ENCODE peak calls at places on chromosomes 13 and 19, in seven cellular contexts. G is fibroblast of lung, S is kidney epithelial cell, I is GM12864, Q is WERI-Rb-1, Y is astrocyte of the spinal cord, O is GM06990. M is an unnamed sample.

GRCh38 chr13:40596484-40596883 is 70.0 kb downstream of the FOXO1 start:
- DNase-seq in O (no peak), I (no peak), Q (no peak), S (no peak), Y (no peak), G (no peak), M (no peak)

GRCh38 chr13:64371045-64371444 is 2859.1 kb downstream of the PCDH9 start:
- DNase-seq in Q (no peak), O (no peak), G (peak; percentile 51), I (no peak), Y (peak; percentile 3), S (peak; percentile 42), M (no peak)

GRCh38 chr13:85009447-85009846 is 789.8 kb downstream of the SLITRK6 start:
- DNase-seq in I (no peak), S (no peak), G (no peak), Q (no peak), O (no peak), Y (no peak), M (no peak)

GRCh38 chr13:110319774-110320509 is 12.9 kb downstream of the COL4A2 start:
- DNase-seq in Y (peak; percentile 87), O (no peak), Q (no peak), S (no peak), I (no peak), G (peak; percentile 95), M (peak; percentile 78)

GRCh38 chr19:33752018-33752790 is 44.5 kb upstream of the KCTD15 start:
- DNase-seq in O (no peak), Y (no peak), I (no peak), S (no peak), Q (peak; percentile 48), G (no peak), M (no peak)

GRCh38 chr13:22468055-22468454 is 712.7 kb upstream of the SGCG start:
- DNase-seq in I (no peak), O (no peak), S (no peak), Y (no peak), Q (no peak), G (no peak), M (no peak)

GRCh38 chr13:99565478-99566124 is 64.3 kb downstream of the TM9SF2 start:
- DNase-seq in S (no peak), G (peak; percentile 5), Y (peak; percentile 22), I (no peak), Q (no peak), O (no peak), M (no peak)

GRCh38 chr19:19098084-19098702 is 34.4 kb downstream of the SLC25A42 start:
- DNase-seq in G (no peak), Y (no peak), S (no peak), Q (no peak), O (no peak), I (no peak), M (no peak)

GRCh38 chr19:13428352-13428751 is 77.9 kb downstream of the CACNA1A start:
- DNase-seq in O (no peak), I (no peak), Q (no peak), S (no peak), G (peak; percentile 18), Y (no peak), M (peak; percentile 40)

GRCh38 chr13:110643324-110643723 is 28.0 kb downstream of the NAXD start:
- DNase-seq in I (no peak), G (no peak), S (no peak), O (no peak), Q (no peak), Y (no peak), M (no peak)

GRCh38 chr19:48837081-48837524 is 812 bp upstream of the HSD17B14 start:
- DNase-seq in Y (peak; percentile 83), I (peak; percentile 74), S (no peak), G (peak; percentile 88), Q (peak; percentile 87), O (peak; percentile 80), M (peak; percentile 83)

GRCh38 chr19:34276614-34277013 is 22.3 kb downstream of the GARRE1 start:
- DNase-seq in Q (no peak), I (no peak), Y (no peak), G (no peak), S (no peak), O (no peak), M (no peak)

GRCh38 chr19:35797663-35798062 is 15.0 kb downstream of the PRODH2 start:
- DNase-seq in Q (no peak), I (no peak), O (no peak), S (no peak), G (no peak), Y (no peak), M (no peak)

GRCh38 chr19:55973982-55974381 is 12.6 kb upstream of the NLRP5 start:
- DNase-seq in G (no peak), Y (no peak), Q (no peak), O (no peak), S (no peak), I (no peak), M (no peak)
- TF ChIP-seq CTCF in G (no peak), Y (no peak), Q (no peak), O (no peak), S (no peak), I (no peak), M (no peak)

DNA sequence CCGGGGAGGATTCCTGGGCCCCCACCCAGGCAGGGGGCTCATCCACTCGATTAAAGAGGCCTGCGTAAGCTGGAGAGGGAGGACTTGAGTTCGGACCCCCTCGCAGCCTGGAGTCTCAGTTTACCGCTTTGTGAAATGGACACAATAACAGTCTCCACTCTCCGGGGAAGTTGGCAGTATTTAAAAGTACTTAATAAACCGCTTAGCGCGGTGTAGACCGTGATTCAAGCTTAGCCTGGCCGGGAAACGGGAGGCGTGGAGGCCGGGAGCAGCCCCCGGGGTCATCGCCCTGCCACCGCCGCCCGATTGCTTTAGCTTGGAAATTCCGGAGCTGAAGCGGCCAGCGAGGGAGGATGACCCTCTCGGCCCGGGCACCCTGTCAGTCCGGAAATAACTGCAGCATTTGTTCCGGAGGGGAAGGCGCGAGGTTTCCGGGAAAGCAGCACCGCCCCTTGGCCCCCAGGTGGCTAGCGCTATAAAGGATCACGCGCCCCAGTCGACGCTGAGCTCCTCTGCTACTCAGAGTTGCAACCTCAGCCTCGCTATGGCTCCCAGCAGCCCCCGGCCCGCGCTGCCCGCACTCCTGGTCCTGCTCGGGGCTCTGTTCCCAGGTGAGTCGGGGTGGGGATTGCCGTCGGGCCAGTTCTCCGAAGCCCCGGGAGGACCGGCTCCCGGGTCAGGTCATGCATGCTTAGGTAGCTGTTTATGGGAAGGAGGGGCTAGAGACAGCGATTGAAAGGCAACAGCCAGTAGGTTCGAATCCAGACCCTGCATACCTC is at the start of gene ICAM1:
- DNase-seq in G (peak; percentile 62), S (no peak), Q (peak; percentile 43), I (peak; percentile 67), Y (peak; percentile 25), O (peak; percentile 88), M (peak; percentile 35)
- H3K4me3 ChIP-seq in G (peak within 1 kb of the TSS; percentile 61), S (peak within 1 kb of the TSS; percentile 43), Q (peak within 1 kb of the TSS; percentile 48), I (peak within 1 kb of the TSS; percentile 78), Y (peak within 1 kb of the TSS; percentile 21), O (peak within 1 kb of the TSS; percentile 93), M (peak within 1 kb of the TSS; percentile 29)

GRCh38 chr19:50983625-50984292 is at the start of gene KLK7:
- DNase-seq in G (no peak), I (no peak), S (no peak), O (no peak), Y (no peak), Q (no peak), M (no peak)
- TF ChIP-seq CTCF in G (no peak), I (no peak), S (no peak), O (no peak), Y (no peak), Q (no peak), M (no peak)

DNA sequence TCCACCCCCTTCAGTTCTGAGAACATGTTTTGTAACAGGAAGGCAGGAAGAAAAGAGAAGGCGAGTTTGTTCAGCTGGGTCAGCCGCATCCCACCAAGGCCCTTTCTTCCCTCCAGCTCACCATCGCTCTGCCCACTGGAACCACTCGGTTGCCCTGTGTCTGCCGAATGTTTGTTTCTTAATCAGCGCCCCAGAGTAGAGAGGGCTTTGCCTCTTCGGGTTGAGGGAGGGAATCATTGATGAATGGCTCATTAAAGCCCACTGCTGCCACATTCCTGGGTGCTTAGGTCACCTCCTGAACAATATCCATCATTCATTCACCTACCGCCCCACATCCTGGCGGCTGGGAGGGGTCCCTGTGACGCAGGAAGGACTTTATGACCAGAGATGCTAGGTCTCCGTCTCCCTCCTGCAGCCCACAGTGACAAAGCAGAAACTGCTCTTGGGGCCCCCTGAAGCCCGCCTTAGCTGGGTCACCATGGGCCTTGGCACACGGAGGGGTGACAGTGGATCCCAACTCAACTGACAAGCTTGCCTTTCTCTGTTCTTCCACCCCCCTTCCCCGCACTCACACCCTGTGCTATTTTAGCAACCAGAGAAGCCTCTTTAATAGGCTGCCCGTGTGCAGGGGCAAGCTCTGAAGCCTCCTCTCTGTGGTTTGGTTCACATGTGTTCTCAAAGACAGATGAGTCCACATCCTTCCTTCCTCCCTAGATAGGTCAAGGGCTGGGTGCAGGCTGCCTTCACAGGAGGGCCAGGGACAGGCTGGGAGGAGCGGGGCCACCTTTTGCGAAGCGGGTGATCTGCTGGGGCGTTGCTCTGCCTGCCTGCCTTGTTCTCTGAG is 46.2 kb downstream of the ACTN4 start:
- DNase-seq in Y (peak; percentile 88), O (no peak), Q (no peak), S (peak; percentile 95), I (peak; percentile 54), G (peak; percentile 93), M (peak; percentile 73)
- H3K4me3 ChIP-seq in Y (no peak overlapping the region), O (no peak overlapping the region), Q (no peak overlapping the region), S (no peak overlapping the region), I (no peak overlapping the region), G (no peak overlapping the region), M (no peak overlapping the region)

DNA sequence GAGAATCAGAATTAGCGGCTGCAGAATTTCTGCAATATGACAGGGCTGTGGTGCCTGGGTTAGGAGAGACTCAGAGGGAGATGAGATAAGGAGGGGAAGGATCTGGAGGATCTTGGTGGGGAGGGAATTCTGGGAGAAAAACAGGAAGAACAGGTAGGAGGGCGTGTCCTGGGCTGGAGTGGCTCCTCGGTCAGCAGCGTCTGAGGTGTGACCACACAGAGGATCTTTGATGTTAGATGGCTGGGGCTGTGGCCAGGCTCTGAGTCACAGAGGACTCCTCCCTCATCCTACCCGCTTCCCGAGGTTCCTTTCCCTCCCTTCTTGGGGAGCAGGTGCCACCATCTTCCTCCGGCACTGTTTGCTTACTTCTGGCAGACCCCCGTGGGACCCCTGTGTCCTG is 6.4 kb upstream of the KLK6 start:
- DNase-seq in O (no peak), S (no peak), Q (no peak), I (no peak), G (no peak), Y (no peak), M (no peak)
- TF ChIP-seq CTCF in O (no peak), S (no peak), Q (no peak), I (no peak), G (no peak), Y (no peak), M (no peak)

DNA sequence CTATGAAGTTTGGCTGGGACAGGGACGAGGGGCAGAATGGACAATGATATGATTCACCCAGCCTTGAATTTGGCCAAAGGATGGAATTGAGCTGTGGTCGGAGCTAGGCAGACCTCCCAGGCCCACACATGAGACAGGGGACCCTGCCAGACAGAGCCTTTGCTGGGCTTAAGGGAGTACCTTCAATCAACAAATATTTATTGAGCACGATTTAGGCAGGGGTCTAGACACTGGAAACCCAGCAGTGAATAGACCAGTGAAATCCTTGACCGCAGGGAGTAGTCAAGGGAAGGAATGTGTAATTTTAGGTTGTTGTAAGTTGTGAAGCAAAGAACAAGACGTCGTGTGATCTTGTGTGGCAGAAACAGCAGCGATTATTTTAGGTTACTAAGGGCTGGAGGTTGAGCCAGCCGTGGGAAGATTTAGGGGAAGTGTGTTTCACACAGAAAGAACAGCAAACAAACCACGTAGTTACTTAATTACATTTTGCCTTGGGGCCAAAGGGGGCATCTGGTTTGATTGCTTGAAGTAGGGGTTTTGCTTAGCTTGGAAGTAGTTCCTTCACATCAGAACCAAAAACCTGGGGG is 16.9 kb upstream of the AP1M2 start:
- DNase-seq in Q (no peak), I (no peak), G (no peak), Y (peak; percentile 20), S (no peak), O (no peak), M (peak; percentile 7)
- H3K4me3 ChIP-seq in Q (no peak overlapping the region), I (peak overlapping the region; percentile 86), G (peak overlapping the region; percentile 94), Y (peak overlapping the region; percentile 94), S (no peak overlapping the region), O (peak overlapping the region; percentile 99), M (no peak overlapping the region)

GRCh38 chr19:11964496-11964857 is 363 bp upstream of the ZNF763 start:
- DNase-seq in Y (no peak), O (no peak), I (no peak), S (no peak), G (no peak), Q (peak; percentile 72), M (no peak)
- TF ChIP-seq CTCF in Y (no peak), O (peak; percentile 18), I (no peak), S (no peak), G (peak; percentile 23), Q (peak; percentile 44), M (peak; percentile 17)